ENCODE peak calls at places on chromosomes 11 and 22, in five cellular contexts. W is HEK293T, R is HepG2, V is K562, J is SK-N-SH. C is an unnamed sample.
A peak's percentile ranks its signal among the peaks of the same experiment; 100 is the strongest.

GRCh38 chr22:27318516-27318915 is 483.0 kb downstream of the MN1 start:
- DNase-seq in W (no peak), R (no peak), V (no peak), J (no peak), C (no peak)

GRCh38 chr11:111443032-111443431 is 64.0 kb upstream of the POU2AF1 start:
- DNase-seq in W (no peak), R (no peak), V (no peak), J (no peak), C (no peak)

GRCh38 chr22:21101877-21102638 is 56.3 kb downstream of the LRRC74B start:
- DNase-seq in W (no peak), R (no peak), V (peak; percentile 27), J (no peak), C (no peak)

GRCh38 chr11:76169473-76169881 is 36.8 kb downstream of the WNT11 start:
- DNase-seq in W (no peak), R (no peak), V (no peak), J (peak; percentile 65), C (peak; percentile 27)

GRCh38 chr11:104876838-104877500 is 21.3 kb downstream of the CASP12 start:
- DNase-seq in W (no peak), R (no peak), V (no peak), J (peak; percentile 29), C (no peak)

GRCh38 chr22:43555561-43556515 is 144.0 kb downstream of the MPPED1 start:
- DNase-seq in W (no peak), R (no peak), V (no peak), J (no peak), C (no peak)

GRCh38 chr11:134412508-134413333 is 679 bp upstream of the B3GAT1 start:
- DNase-seq in W (peak; percentile 34), R (no peak), V (peak; percentile 27), J (peak; percentile 89), C (no peak)

GRCh38 chr11:45078236-45079074 is 68.0 kb upstream of the PRDM11 start:
- DNase-seq in W (no peak), R (no peak), V (no peak), J (peak; percentile 64), C (no peak)

GRCh38 chr11:3001496-3001895 is 9.4 kb upstream of the NAP1L4 start:
- DNase-seq in W (no peak), R (no peak), V (no peak), J (peak; percentile 55), C (no peak)

GRCh38 chr11:19259487-19260345 is 19.0 kb upstream of the E2F8 start:
- DNase-seq in W (peak; percentile 66), R (no peak), V (peak; percentile 73), J (peak; percentile 73), C (no peak)

GRCh38 chr11:129856036-129856435 is 39.3 kb downstream of the NFRKB start:
- DNase-seq in W (no peak), R (no peak), V (no peak), J (no peak), C (no peak)

GRCh38 chr11:34630544-34630943 is 9.7 kb downstream of the EHF start:
- DNase-seq in W (no peak), R (no peak), V (no peak), J (no peak), C (no peak)

GRCh38 chr11:67177399-67178281 is 58.6 kb downstream of the KDM2A start:
- DNase-seq in W (no peak), R (no peak), V (no peak), J (no peak), C (no peak)
- TF ChIP-seq FOXM1 in W (no peak), R (no peak), V (no peak), J (no peak), C (no peak)

GRCh38 chr11:126701555-126701897 is 299.0 kb downstream of the KIRREL3 start:
- DNase-seq in W (no peak), R (no peak), V (no peak), J (no peak), C (no peak)
- TF ChIP-seq FOXM1 in W (no peak), R (no peak), V (no peak), J (no peak), C (no peak)

DNA sequence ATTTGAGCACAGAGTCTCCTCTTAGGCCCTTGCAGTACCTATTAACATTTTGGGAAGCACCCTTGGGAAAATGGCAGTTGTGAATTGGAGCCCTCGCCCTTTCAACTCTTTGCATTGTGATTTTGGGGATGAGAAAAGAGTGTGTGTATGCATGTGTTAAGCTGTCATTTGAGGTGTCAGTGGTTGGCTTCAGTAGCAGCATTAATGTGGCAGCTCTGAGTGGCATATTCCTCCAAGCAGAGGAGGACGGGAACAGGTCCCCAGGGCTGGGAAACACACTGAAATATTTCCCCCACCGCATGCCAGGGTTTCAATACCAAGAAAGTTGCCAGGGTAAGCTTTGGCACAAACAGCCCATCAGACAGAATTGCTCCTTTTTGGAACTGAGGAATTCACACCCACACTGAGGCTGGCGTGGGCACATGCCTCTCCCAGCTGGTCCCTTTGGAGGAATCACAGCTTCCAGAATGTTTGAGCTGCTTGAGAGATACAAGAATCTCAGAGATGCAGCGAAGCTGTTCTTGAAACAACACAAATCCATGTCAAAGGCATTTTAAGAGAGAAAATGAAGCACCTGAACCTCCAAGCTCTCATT is 67.4 kb upstream of the RCN1 start:
- DNase-seq in W (no peak), R (no peak), V (no peak), J (no peak), C (no peak)
- TF ChIP-seq FOXM1 in W (no peak), R (no peak), V (no peak), J (no peak), C (no peak)

DNA sequence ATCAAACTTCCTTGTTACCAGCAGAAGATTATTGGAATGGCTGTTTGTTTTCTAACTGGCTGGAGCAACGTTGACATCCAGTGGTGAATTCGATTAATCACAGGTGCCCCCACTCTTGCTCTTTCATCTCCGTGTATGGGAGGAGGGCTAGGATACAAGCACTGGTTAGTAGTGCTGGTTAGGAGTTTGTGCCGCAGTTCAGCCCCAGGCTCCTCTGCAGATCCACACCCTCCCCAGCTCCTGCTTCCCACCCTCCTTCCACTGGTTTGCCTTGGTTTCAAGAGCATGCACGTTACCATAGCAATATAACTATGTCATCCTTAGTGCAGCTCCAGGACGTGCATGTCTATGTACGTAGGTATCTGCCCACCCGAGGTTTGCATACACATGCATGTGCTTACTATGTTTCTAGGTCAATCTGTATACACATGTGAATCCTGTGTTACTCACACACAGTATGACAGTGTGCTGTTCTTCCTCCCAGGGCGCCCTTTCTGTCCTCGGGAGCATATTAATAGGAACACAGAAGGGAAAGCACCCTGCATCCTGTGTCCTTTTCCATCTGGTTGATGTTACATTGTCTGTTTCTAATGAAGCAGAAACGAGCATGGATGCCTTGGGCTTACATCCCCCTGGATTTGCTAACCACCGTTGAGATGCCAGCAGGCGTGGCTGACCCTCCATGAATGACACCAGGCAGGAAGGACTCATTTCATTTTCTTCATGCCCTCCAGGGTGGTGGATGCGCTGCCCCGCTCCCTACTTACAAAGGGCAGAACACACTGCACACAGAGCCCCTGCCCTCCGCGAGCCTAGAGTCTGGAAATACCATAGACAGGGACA is 539.2 kb downstream of the OPCML start:
- DNase-seq in W (no peak), R (no peak), V (no peak), J (peak; percentile 63), C (no peak)
- TF ChIP-seq FOXM1 in W (no peak), R (no peak), V (no peak), J (no peak), C (no peak)

GRCh38 chr22:36904260-36904659 is 9.2 kb upstream of the CSF2RB start:
- DNase-seq in W (no peak), R (no peak), V (no peak), J (no peak), C (no peak)

GRCh38 chr22:36900880-36901279 is 12.5 kb upstream of the CSF2RB start:
- DNase-seq in W (no peak), R (no peak), V (no peak), J (no peak), C (no peak)

GRCh38 chr22:36901411-36902142 is 11.9 kb upstream of the CSF2RB start:
- DNase-seq in W (no peak), R (no peak), V (peak; percentile 18), J (no peak), C (peak; percentile 90)

GRCh38 chr22:36900225-36900624 is 13.2 kb upstream of the CSF2RB start:
- DNase-seq in W (no peak), R (no peak), V (no peak), J (no peak), C (no peak)

GRCh38 chr22:36902143-36902911 is 11.1 kb upstream of the CSF2RB start:
- DNase-seq in W (no peak), R (no peak), V (no peak), J (no peak), C (no peak)
- TF ChIP-seq FOXM1 in W (no peak), R (no peak), V (no peak), J (no peak), C (no peak)